ENCODE peak calls at places on chromosome 13, in seven cellular contexts. S, Q, K, V, O, F and B are unnamed samples.
A peak's percentile ranks its signal among the peaks of the same experiment; 100 is the strongest.

GRCh38 chr13:63403726-63404125 is 1988.1 kb upstream of the PCDH20 start:
- DNase-seq in V (no peak), F (no peak), K (no peak), S (no peak), Q (no peak), O (no peak), B (no peak)

GRCh38 chr13:27860743-27861142 is 59.1 kb upstream of the PDX1 start:
- DNase-seq in K (no peak), S (no peak), O (no peak), Q (no peak), F (no peak), V (peak; percentile 25), B (no peak)

GRCh38 chr13:75319244-75319643 is 162.7 kb downstream of the TBC1D4 start:
- DNase-seq in K (peak; percentile 38), V (no peak), Q (peak; percentile 63), F (no peak), S (no peak), O (no peak), B (peak; percentile 12)

GRCh38 chr13:113123226-113124150 is 889 bp downstream of the F10 start:
- DNase-seq in O (no peak), S (peak; percentile 41), K (no peak), Q (no peak), F (no peak), V (peak; percentile 34), B (no peak)

GRCh38 chr13:113670541-113670940 is 3.5 kb downstream of the GRK1 start:
- DNase-seq in F (no peak), Q (no peak), K (no peak), S (no peak), O (no peak), V (no peak), B (no peak)

GRCh38 chr13:102800145-102801041 is 1.5 kb downstream of the BIVM start:
- DNase-seq in Q (peak; percentile 68), S (peak; percentile 80), V (peak; percentile 87), K (peak; percentile 84), O (peak; percentile 71), F (peak; percentile 92), B (peak; percentile 84)

GRCh38 chr13:90576067-90576466 is 771.4 kb upstream of the MIR17HG start:
- DNase-seq in V (no peak), O (no peak), F (no peak), K (no peak), S (no peak), Q (no peak), B (no peak)

GRCh38 chr13:22278336-22278929 is 607.6 kb downstream of the FGF9 start:
- DNase-seq in F (peak; percentile 67), S (peak; percentile 49), O (peak; percentile 8), Q (peak; percentile 63), V (peak; percentile 65), K (peak; percentile 1), B (peak; percentile 58)

GRCh38 chr13:48402325-48402962 is 10.5 kb downstream of the LPAR6 start:
- DNase-seq in F (no peak), O (no peak), V (no peak), K (no peak), Q (no peak), S (no peak), B (no peak)

GRCh38 chr13:100266026-100266425 is 177.1 kb downstream of the PCCA start:
- DNase-seq in O (no peak), K (no peak), F (no peak), Q (no peak), S (no peak), V (no peak), B (no peak)

GRCh38 chr13:30676672-30677071 is 58.7 kb upstream of the ALOX5AP start:
- DNase-seq in Q (peak; percentile 47), O (no peak), V (peak; percentile 44), S (no peak), F (no peak), K (no peak), B (peak; percentile 31)

GRCh38 chr13:20702945-20703784 is at the start of gene IL17D:
- DNase-seq in Q (no peak), O (no peak), V (no peak), F (peak; percentile 65), S (no peak), K (peak; percentile 33), B (peak; percentile 45)
- H3K9ac ChIP-seq in Q (peak within 1 kb of the TSS; percentile 75), O (peak within 1 kb of the TSS; percentile 89), V (peak within 1 kb of the TSS; percentile 64), F (no peak within 1 kb of the TSS), S (no peak within 1 kb of the TSS), K (peak within 1 kb of the TSS; percentile 88), B (peak within 1 kb of the TSS; percentile 78)

DNA sequence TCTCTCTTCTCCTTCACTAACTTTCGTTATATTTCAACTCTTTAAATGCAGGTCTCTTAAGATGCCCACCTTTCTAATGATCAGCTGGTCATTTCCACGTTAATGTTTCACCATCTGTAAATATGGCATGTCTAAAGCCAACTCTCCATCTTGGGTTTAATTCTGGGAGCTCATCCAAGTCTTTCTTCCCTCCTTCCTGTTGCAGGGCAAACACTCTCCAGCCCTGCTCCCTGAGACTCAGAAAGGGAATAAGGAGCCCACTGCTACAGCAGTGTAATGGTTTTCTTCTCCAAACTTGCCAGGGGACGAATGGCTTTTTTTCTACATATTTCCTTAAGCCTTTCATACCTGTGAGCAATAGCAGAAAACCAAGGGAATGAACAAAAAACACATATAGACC is 73.2 kb upstream of the SOX1 start:
- DNase-seq in F (no peak), Q (no peak), O (no peak), V (no peak), K (no peak), S (no peak), B (no peak)
- H3K4ac ChIP-seq in F (no peak overlapping the region), Q (no peak overlapping the region), O (no peak overlapping the region), V (no peak overlapping the region), K (no peak overlapping the region), S (no peak overlapping the region), B (no peak overlapping the region)

DNA sequence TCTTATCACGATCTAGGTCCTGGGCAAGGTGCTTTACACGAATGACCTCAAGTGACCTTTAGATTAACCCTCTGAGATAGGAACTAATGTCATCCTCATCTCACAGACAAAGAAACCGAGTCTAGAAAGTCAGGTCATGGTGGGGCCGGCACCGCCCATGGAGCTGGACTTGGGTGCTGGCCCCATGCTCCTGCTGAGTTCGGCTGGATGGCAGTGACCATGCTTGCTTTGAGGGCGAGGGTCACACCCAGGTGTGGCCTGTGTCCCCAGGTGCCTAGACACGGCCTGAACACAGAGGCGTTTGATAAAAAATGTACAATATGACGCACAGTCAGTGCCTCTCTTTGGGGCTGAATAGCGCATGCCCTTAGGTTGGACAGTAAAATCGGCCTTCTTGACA is 26.8 kb downstream of the COL4A2 start:
- DNase-seq in F (no peak), K (no peak), Q (no peak), S (no peak), O (no peak), V (no peak), B (no peak)
- H3K9ac ChIP-seq in F (no peak overlapping the region), K (no peak overlapping the region), Q (no peak overlapping the region), S (no peak overlapping the region), O (no peak overlapping the region), V (no peak overlapping the region), B (no peak overlapping the region)

GRCh38 chr13:54563286-54563685 is 1534.7 kb downstream of the OLFM4 start:
- DNase-seq in Q (no peak), O (no peak), F (no peak), K (no peak), V (no peak), S (no peak), B (no peak)
- H3K4ac ChIP-seq in Q (no peak overlapping the region), O (no peak overlapping the region), F (no peak overlapping the region), K (no peak overlapping the region), V (no peak overlapping the region), S (no peak overlapping the region), B (no peak overlapping the region)

DNA sequence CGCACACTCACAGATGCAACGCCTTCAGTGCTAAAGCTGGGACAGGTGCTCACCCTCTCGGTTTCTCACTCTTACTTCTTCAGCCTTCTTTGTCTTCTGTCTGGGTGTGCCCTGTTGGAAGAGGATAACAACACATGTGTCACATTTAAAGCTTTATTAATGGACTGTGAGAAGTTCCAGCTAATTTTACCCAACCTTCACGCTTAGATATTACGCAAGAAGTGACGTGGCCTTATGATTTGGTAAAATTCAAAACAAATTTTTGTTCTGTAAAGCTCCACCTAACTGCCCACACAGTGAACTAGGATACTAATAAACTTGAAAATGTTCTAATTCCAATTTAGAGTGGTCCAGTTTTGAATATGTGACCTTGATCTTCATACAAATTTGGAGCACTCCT is 66.7 kb upstream of the LRCH1 start:
- DNase-seq in S (no peak), V (no peak), K (no peak), O (no peak), F (no peak), Q (no peak), B (no peak)
- H3K9ac ChIP-seq in S (no peak overlapping the region), V (no peak overlapping the region), K (no peak overlapping the region), O (no peak overlapping the region), F (no peak overlapping the region), Q (no peak overlapping the region), B (no peak overlapping the region)